ENCODE peak calls at places on chromosomes 2 and 18, in seven cellular contexts. J, X, E, G, F, S and I are unnamed samples.

GRCh38 chr2:70523996-70524965 is 29.3 kb downstream of the TGFA start:
- DNase-seq in J (peak; percentile 25), X (peak; percentile 81), E (no peak), F (no peak), G (no peak), S (no peak), I (peak; percentile 93)

GRCh38 chr2:150767924-150768801 is 280.7 kb upstream of the RND3 start:
- DNase-seq in G (no peak), F (no peak), S (no peak), X (no peak), J (no peak), E (no peak), I (no peak)

GRCh38 chr2:46494596-46494995 is 15.2 kb downstream of the TMEM247 start:
- DNase-seq in X (no peak), E (no peak), F (no peak), G (no peak), S (no peak), J (no peak), I (no peak)

GRCh38 chr18:14025306-14025940 is 106.8 kb downstream of the ZNF519 start:
- DNase-seq in X (no peak), S (no peak), F (no peak), E (no peak), J (no peak), G (no peak), I (no peak)

GRCh38 chr2:240107386-240107785 is 28.7 kb downstream of the COPS9 start:
- DNase-seq in F (no peak), J (no peak), G (no peak), X (no peak), E (no peak), S (no peak), I (no peak)

GRCh38 chr2:159736048-159736447 is 23.7 kb downstream of the MARCHF7 start:
- DNase-seq in J (no peak), E (no peak), X (no peak), F (no peak), S (no peak), G (no peak), I (no peak)

GRCh38 chr2:133194068-133194655 is 374.1 kb downstream of the NCKAP5 start:
- DNase-seq in F (no peak), G (no peak), S (no peak), E (no peak), X (no peak), J (peak; percentile 24), I (no peak)

GRCh38 chr2:205889073-205889472 is 196.9 kb downstream of the INO80D start:
- DNase-seq in S (no peak), J (no peak), X (no peak), F (no peak), G (no peak), E (no peak), I (no peak)

GRCh38 chr2:175766880-175767279 is 235.2 kb downstream of the LNPK start:
- DNase-seq in F (no peak), J (peak; percentile 16), G (no peak), X (no peak), E (no peak), S (no peak), I (no peak)

GRCh38 chr2:222468338-222468737 is 44.0 kb downstream of the SGPP2 start:
- DNase-seq in E (no peak), S (no peak), F (no peak), J (no peak), G (peak; percentile 18), X (peak; percentile 79), I (peak; percentile 39)

GRCh38 chr2:169095631-169096105 is 26.3 kb downstream of the DHRS9 start:
- DNase-seq in E (no peak), J (peak; percentile 54), F (no peak), S (no peak), X (no peak), G (no peak), I (no peak)

GRCh38 chr2:223835701-223836532 is 1.5 kb downstream of the AP1S3 start:
- DNase-seq in E (no peak), G (no peak), J (no peak), S (peak; percentile 91), F (no peak), X (no peak), I (peak; percentile 17)